ENCODE peak calls at places on chromosomes 5 and 9, in six cellular contexts. One of them, this sample, is unnamed.

GRCh38 chr5:76303917-76304316 is 99.2 kb upstream of the IQGAP2 start:
- DNase-seq in ELF-1: peak; percentile 43
- DNase-seq in amniotic stem cell: no peak
- DNase-seq in A172: peak; percentile 13
- DNase-seq in left ventricle myocardium inferior: no peak
- DNase-seq in AG10803: no peak
- DNase-seq in this sample: no peak

GRCh38 chr9:126326228-126327015 is at the start of gene MVB12B:
- DNase-seq in ELF-1: peak; percentile 50
- DNase-seq in amniotic stem cell: no peak
- DNase-seq in A172: no peak
- DNase-seq in left ventricle myocardium inferior: peak; percentile 46
- DNase-seq in AG10803: peak; percentile 35
- DNase-seq in this sample: peak; percentile 9

GRCh38 chr9:95316794-95317118 is 753 bp downstream of the FANCC start:
- DNase-seq in ELF-1: peak; percentile 87
- DNase-seq in amniotic stem cell: no peak
- DNase-seq in A172: peak; percentile 77
- DNase-seq in left ventricle myocardium inferior: peak; percentile 67
- DNase-seq in AG10803: peak; percentile 45
- DNase-seq in this sample: no peak

GRCh38 chr9:97501177-97501971 is at the start of gene TMOD1:
- DNase-seq in ELF-1: peak; percentile 70
- DNase-seq in amniotic stem cell: no peak
- DNase-seq in A172: peak; percentile 34
- DNase-seq in left ventricle myocardium inferior: peak; percentile 82
- DNase-seq in AG10803: no peak
- DNase-seq in this sample: peak; percentile 23

GRCh38 chr9:89407070-89407469 is 88.8 kb downstream of the SECISBP2 start:
- DNase-seq in ELF-1: no peak
- DNase-seq in amniotic stem cell: no peak
- DNase-seq in A172: peak; percentile 34
- DNase-seq in left ventricle myocardium inferior: no peak
- DNase-seq in AG10803: no peak
- DNase-seq in this sample: no peak

GRCh38 chr9:88418715-88419540 is 30.7 kb downstream of the SPIN1 start:
- DNase-seq in ELF-1: no peak
- DNase-seq in amniotic stem cell: no peak
- DNase-seq in A172: peak; percentile 92
- DNase-seq in left ventricle myocardium inferior: no peak
- DNase-seq in AG10803: no peak
- DNase-seq in this sample: peak; percentile 2

GRCh38 chr9:108056805-108057386 is 567.3 kb upstream of the KLF4 start:
- DNase-seq in ELF-1: no peak
- DNase-seq in amniotic stem cell: peak; percentile 39
- DNase-seq in A172: peak; percentile 82
- DNase-seq in left ventricle myocardium inferior: no peak
- DNase-seq in AG10803: peak; percentile 83
- DNase-seq in this sample: no peak

GRCh38 chr9:110531776-110532175 is 47.8 kb downstream of the SVEP1 start:
- DNase-seq in ELF-1: no peak
- DNase-seq in amniotic stem cell: no peak
- DNase-seq in A172: peak; percentile 51
- DNase-seq in left ventricle myocardium inferior: no peak
- DNase-seq in AG10803: peak; percentile 77
- DNase-seq in this sample: no peak

GRCh38 chr5:165325201-165325600 is 1819.8 kb downstream of the MAT2B start:
- DNase-seq in ELF-1: no peak
- DNase-seq in amniotic stem cell: no peak
- DNase-seq in A172: peak; percentile 74
- DNase-seq in left ventricle myocardium inferior: no peak
- DNase-seq in AG10803: no peak
- DNase-seq in this sample: no peak

GRCh38 chr9:108580021-108580439 is 275.8 kb downstream of the ACTL7B start:
- DNase-seq in ELF-1: no peak
- DNase-seq in amniotic stem cell: no peak
- DNase-seq in A172: peak; percentile 88
- DNase-seq in left ventricle myocardium inferior: no peak
- DNase-seq in AG10803: peak; percentile 64
- DNase-seq in this sample: no peak

GRCh38 chr5:6875376-6875775 is 162.1 kb downstream of the TENT4A start:
- DNase-seq in ELF-1: no peak
- DNase-seq in amniotic stem cell: no peak
- DNase-seq in A172: no peak
- DNase-seq in left ventricle myocardium inferior: no peak
- DNase-seq in AG10803: no peak
- DNase-seq in this sample: no peak

GRCh38 chr9:109258619-109259321 is 62.1 kb downstream of the EPB41L4B start:
- DNase-seq in ELF-1: peak; percentile 37
- DNase-seq in amniotic stem cell: no peak
- DNase-seq in A172: no peak
- DNase-seq in left ventricle myocardium inferior: no peak
- DNase-seq in AG10803: no peak
- DNase-seq in this sample: no peak

GRCh38 chr9:20271723-20272122 is 350.6 kb downstream of the MLLT3 start:
- DNase-seq in ELF-1: no peak
- DNase-seq in amniotic stem cell: no peak
- DNase-seq in A172: no peak
- DNase-seq in left ventricle myocardium inferior: no peak
- DNase-seq in AG10803: no peak
- DNase-seq in this sample: no peak

GRCh38 chr9:120438111-120438510 is 141.9 kb downstream of the CDK5RAP2 start:
- DNase-seq in ELF-1: no peak
- DNase-seq in amniotic stem cell: no peak
- DNase-seq in A172: no peak
- DNase-seq in left ventricle myocardium inferior: no peak
- DNase-seq in AG10803: peak; percentile 7
- DNase-seq in this sample: no peak

GRCh38 chr9:133375116-133375723 is 640 bp downstream of the SURF4 start:
- DNase-seq in ELF-1: peak; percentile 49
- DNase-seq in amniotic stem cell: no peak
- DNase-seq in A172: peak; percentile 38
- DNase-seq in left ventricle myocardium inferior: no peak
- DNase-seq in AG10803: peak; percentile 40
- DNase-seq in this sample: no peak

GRCh38 chr5:59161206-59162105 is 578.6 kb downstream of the RAB3C start:
- DNase-seq in ELF-1: no peak
- DNase-seq in amniotic stem cell: no peak
- DNase-seq in A172: no peak
- DNase-seq in left ventricle myocardium inferior: no peak
- DNase-seq in AG10803: no peak
- DNase-seq in this sample: no peak

GRCh38 chr5:64767959-64768357 is 533 bp downstream of the SREK1IP1 start:
- DNase-seq in ELF-1: no peak
- DNase-seq in amniotic stem cell: no peak
- DNase-seq in A172: no peak
- DNase-seq in left ventricle myocardium inferior: no peak
- DNase-seq in AG10803: peak; percentile 18
- DNase-seq in this sample: no peak

This sample was measured in activated T-helper 1 cell treated with anti-CD3 and anti-CD28 coated beads, Interleukin-2, amount 50 U/mL, for 16 hours.